ENCODE peak calls at places on chromosomes 5 and 9, in ten cellular contexts. R is posterior cingulate gyrus; B is brain microvascular endothelial cell; Q is CD8-positive, alpha-beta T cell; F is RPMI7951; S is heart left ventricle; V is GM04504; Z is mammary epithelial cell; O is HFFc6; H is effector memory CD4-positive, alpha-beta T cell. G is an unnamed sample.
A peak's percentile ranks its signal among the peaks of the same experiment; 100 is the strongest.

GRCh38 chr9:37917315-37917731 is 13.4 kb upstream of the SLC25A51 start:
- DNase-seq in R (no peak), B (no peak), Q (no peak), F (no peak), S (no peak), V (no peak), Z (no peak), O (no peak), H (no peak), G (no peak)

GRCh38 chr9:100355561-100355960 is 2.8 kb upstream of the TEX10 start:
- DNase-seq in R (no peak), B (no peak), Q (no peak), F (no peak), S (no peak), V (no peak), Z (no peak), O (no peak), H (no peak), G (no peak)

GRCh38 chr5:174794941-174795672 is 70.7 kb downstream of the MSX2 start:
- DNase-seq in R (no peak), B (peak; percentile 45), Q (no peak), F (peak; percentile 48), S (no peak), V (no peak), Z (no peak), O (no peak), H (no peak), G (peak; percentile 64)

GRCh38 chr9:18747590-18747989 is 273.6 kb downstream of the ADAMTSL1 start:
- DNase-seq in R (no peak), B (no peak), Q (no peak), F (no peak), S (no peak), V (no peak), Z (no peak), O (no peak), H (no peak), G (no peak)

GRCh38 chr9:24502548-24502947 is 43.1 kb downstream of the IZUMO3 start:
- DNase-seq in R (no peak), B (no peak), Q (no peak), F (no peak), S (no peak), V (no peak), Z (no peak), O (no peak), H (no peak), G (no peak)

GRCh38 chr5:149352169-149352568 is 5.7 kb upstream of the PCYOX1L start:
- DNase-seq in R (no peak), B (no peak), Q (no peak), F (no peak), S (no peak), V (no peak), Z (no peak), O (no peak), H (no peak), G (no peak)

GRCh38 chr5:53249529-53249928 is 140.0 kb upstream of the MOCS2 start:
- DNase-seq in R (no peak), B (peak; percentile 93), Q (no peak), F (peak; percentile 84), S (no peak), V (peak; percentile 88), Z (peak; percentile 87), O (peak; percentile 94), H (no peak), G (peak; percentile 87)

GRCh38 chr5:93174930-93175329 is 406.1 kb downstream of the NR2F1-AS1 start:
- DNase-seq in R (no peak), B (no peak), Q (no peak), F (no peak), S (no peak), V (no peak), Z (no peak), O (no peak), H (no peak), G (no peak)

GRCh38 chr5:22521521-22521920 is 331.6 kb downstream of the CDH12 start:
- DNase-seq in R (no peak), B (no peak), Q (no peak), F (no peak), S (no peak), V (no peak), Z (no peak), O (no peak), H (no peak), G (no peak)

G was measured in A172.